ENCODE peak calls at places on chromosomes 3 and 15, in nine cellular contexts. Z is CD8-positive, alpha-beta T cell; A is endodermal cell; G is HCT116; R is IMR-90; B is ovary; E is GM12878; W is pancreas; J is thoracic aorta. L is an unnamed sample. For H3K9me3 and H3K27me3, the result is how much of the 10 kb centered on the place peaks cover.

GRCh38 chr3:140497331-140497730 is 180.5 kb upstream of the TRIM42 start:
- DNase-seq in Z (no peak), W (no peak), J (no peak), A (peak), E (no peak), G (no peak), R (no peak), B (no peak), L (no peak)

GRCh38 chr3:151751161-151751560 is 17.4 kb downstream of the AADACL2 start:
- DNase-seq in B (no peak), W (no peak), R (peak), Z (no peak), E (no peak), J (no peak), G (no peak), A (no peak), L (no peak)

GRCh38 chr3:175432338-175433025 is 573.3 kb downstream of the NAALADL2 start:
- DNase-seq in Z (no peak), W (no peak), E (no peak), J (no peak), G (no peak), B (no peak), A (no peak), R (peak), L (no peak)

GRCh38 chr15:100718075-100718980 is 115.9 kb downstream of the ASB7 start:
- DNase-seq in B (no peak), E (no peak), W (no peak), R (no peak), J (no peak), A (no peak), G (no peak), Z (no peak), L (no peak)

GRCh38 chr3:5116568-5116967 is 5.5 kb upstream of the ARL8B start:
- DNase-seq in G (no peak), Z (no peak), J (no peak), E (no peak), A (no peak), R (no peak), B (no peak), W (no peak), L (no peak)

GRCh38 chr3:131083190-131083863 is 56.6 kb downstream of the NEK11 start:
- DNase-seq in B (peak), E (no peak), W (peak), Z (no peak), A (peak), G (no peak), J (no peak), R (no peak), L (no peak)

GRCh38 chr3:131501949-131502348 is 822 bp downstream of the MRPL3 start:
- DNase-seq in E (no peak), G (no peak), A (no peak), Z (no peak), R (no peak), W (no peak), J (no peak), B (no peak), L (no peak)

GRCh38 chr3:192408007-192408655 is 319.2 kb downstream of the FGF12 start:
- DNase-seq in G (no peak), J (no peak), Z (no peak), R (no peak), E (no peak), W (peak), A (peak), B (no peak), L (no peak)

GRCh38 chr3:179929091-179929529 is 107.6 kb downstream of the PEX5L start:
- DNase-seq in J (no peak), Z (no peak), R (peak), G (peak), A (peak), W (no peak), E (no peak), B (peak), L (peak)

GRCh38 chr3:71998995-71999673 is 214.2 kb upstream of the PROK2 start:
- DNase-seq in A (no peak), W (no peak), E (no peak), B (no peak), Z (no peak), G (no peak), J (no peak), R (peak), L (peak)

DNA sequence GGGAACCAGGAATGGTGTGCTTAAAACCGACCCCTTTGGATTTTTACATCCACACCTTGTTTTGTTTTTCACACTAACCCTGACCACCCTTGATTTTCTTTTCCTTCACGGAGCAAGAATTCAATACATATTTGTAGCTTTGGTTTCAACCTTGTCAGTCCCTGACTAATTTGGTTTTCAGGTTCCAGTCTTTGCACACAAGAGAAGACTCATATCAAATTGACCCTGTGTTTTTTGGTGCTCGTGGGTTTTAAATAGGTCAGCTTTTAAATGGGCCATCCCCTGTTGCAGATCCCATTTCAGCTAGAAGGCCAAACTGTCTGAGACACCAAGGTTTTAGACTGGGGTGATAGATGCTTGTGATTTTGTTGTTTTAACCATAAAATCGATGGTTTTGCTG is 26.4 kb downstream of the ANP32A start:
- DNase-seq in G (no peak), E (peak), R (no peak), W (no peak), A (no peak), J (no peak), B (no peak), Z (no peak), L (no peak)
- TF ChIP-seq CTCF in G (no peak), E (no peak), R (no peak), W (no peak), A (no peak), J (no peak), B (no peak), Z (no peak), L (no peak)

GRCh38 chr15:25224396-25224795 is 214.4 kb downstream of the UBE3A start:
- DNase-seq in E (no peak), Z (no peak), B (no peak), J (no peak), R (no peak), W (no peak), G (no peak), A (no peak), L (no peak)

GRCh38 chr15:25226360-25226759 is 212.5 kb downstream of the UBE3A start:
- DNase-seq in G (no peak), B (no peak), J (no peak), Z (no peak), A (no peak), E (no peak), R (no peak), W (no peak), L (no peak)

DNA sequence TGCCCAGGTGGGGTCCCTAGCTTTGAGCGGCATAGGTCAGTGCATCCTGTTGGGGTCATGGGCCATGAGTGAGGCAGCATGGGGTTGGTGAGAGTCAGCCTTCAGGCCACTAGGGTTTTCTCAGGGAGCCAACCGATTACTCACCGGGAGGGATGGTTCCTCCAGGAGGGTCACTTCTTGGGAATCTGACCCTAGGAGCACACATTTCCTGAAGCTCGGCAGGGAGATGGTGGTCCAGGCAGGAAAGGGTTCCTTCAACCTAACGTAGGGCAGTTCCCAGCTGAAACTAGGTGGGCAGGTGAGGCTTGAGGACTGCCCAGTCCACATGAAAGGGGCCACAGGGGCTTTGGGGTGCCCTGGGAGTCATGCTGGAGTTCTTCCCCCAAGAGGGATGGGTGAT is 218.0 kb downstream of the UBE3A start:
- DNase-seq in G (no peak), W (no peak), B (no peak), R (no peak), E (no peak), J (no peak), Z (no peak), A (no peak), L (no peak)
- H3K9me3 ChIP-seq in G (under half), W (under half), B (under half), R (half or more), E (under half), J (under half), Z (under half), A (under half), L (half or more)

GRCh38 chr3:32239638-32240550 is 1.4 kb downstream of the CMTM8 start:
- DNase-seq in E (no peak), Z (peak), B (no peak), J (no peak), G (peak), W (no peak), R (no peak), A (peak), L (no peak)
- H3K27me3 ChIP-seq in E (under half), Z (under half), B (under half), J (under half), G (under half), W (under half), R (under half), A (under half), L (under half)

DNA sequence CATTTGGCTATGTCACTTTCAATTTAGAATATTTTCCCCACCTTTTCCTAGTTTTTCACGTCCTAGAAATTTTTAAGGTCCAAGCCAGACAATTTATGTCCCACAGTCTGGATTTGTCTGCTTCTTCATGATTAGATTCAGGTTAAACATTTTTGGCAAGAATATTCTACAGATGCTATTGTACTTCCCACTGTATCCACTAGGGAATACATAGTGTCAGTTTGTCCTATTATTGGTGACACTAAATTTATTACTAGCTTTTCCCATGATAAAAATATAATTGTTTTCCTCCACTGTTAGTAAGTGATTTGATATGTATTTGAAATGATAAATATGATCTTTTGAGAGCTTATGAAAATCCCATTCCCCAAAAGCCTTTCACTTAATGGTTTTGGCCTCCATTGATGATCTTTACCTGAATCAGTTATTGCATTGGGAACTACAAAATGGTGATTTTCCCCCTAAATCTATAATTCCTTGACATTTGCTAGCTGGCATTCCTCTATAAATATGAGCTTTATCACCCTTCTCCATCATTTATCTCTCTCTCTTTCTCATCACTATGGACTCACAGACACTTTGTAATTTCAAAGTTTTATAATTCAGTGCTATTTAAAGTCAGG is 8.3 kb downstream of the ARL14 start:
- DNase-seq in J (no peak), A (no peak), R (peak), W (no peak), Z (no peak), G (no peak), E (no peak), B (no peak), L (no peak)
- TF ChIP-seq CTCF in J (peak), A (peak), R (peak), W (peak), Z (peak), G (no peak), E (no peak), B (no peak), L (peak)

GRCh38 chr3:149831321-149831720 is 18.3 kb downstream of the RNF13 start:
- DNase-seq in W (no peak), A (no peak), E (no peak), J (no peak), R (no peak), G (no peak), B (no peak), Z (no peak), L (no peak)

GRCh38 chr3:149832086-149832485 is 19.1 kb downstream of the RNF13 start:
- DNase-seq in E (no peak), G (no peak), W (no peak), J (no peak), A (no peak), B (no peak), Z (no peak), R (peak), L (no peak)

GRCh38 chr3:149833241-149833640 is 20.2 kb downstream of the RNF13 start:
- DNase-seq in A (no peak), J (no peak), B (no peak), G (no peak), R (no peak), E (no peak), W (no peak), Z (no peak), L (no peak)

GRCh38 chr3:149828390-149828789 is 15.4 kb downstream of the RNF13 start:
- DNase-seq in J (no peak), R (no peak), Z (no peak), E (no peak), G (no peak), W (no peak), B (no peak), A (no peak), L (no peak)

GRCh38 chr3:149830902-149831301 is 17.9 kb downstream of the RNF13 start:
- DNase-seq in G (no peak), E (no peak), A (no peak), B (no peak), W (no peak), R (no peak), Z (no peak), J (no peak), L (no peak)
- H3K9me3 ChIP-seq in G (under half), E (under half), A (half or more), B (under half), W (under half), R (under half), Z (under half), J (under half), L (under half)

L was measured in AG04450.